ENCODE peak calls at places on chromosomes 16 and 17, in four cellular contexts. W is AG09309, K is astrocyte of the cerebellum, R is neural crest cell. D is an unnamed sample.

GRCh38 chr17:36979585-36979941 is 30.8 kb downstream of the AATF start:
- DNase-seq in W (no peak), K (no peak), R (no peak), D (no peak)

GRCh38 chr17:1532836-1533602 is 16.6 kb upstream of the INPP5K start:
- DNase-seq in W (no peak), K (no peak), R (peak), D (no peak)

GRCh38 chr16:3861808-3862451 is 18.6 kb downstream of the CREBBP start:
- DNase-seq in W (no peak), K (no peak), R (no peak), D (no peak)

GRCh38 chr17:34579017-34579946 is at the start of gene TMEM132E:
- DNase-seq in W (no peak), K (no peak), R (no peak), D (no peak)

GRCh38 chr16:47475786-47476185 is 14.7 kb downstream of the PHKB start:
- DNase-seq in W (no peak), K (no peak), R (no peak), D (no peak)

GRCh38 chr16:23607740-23608139 is 11.6 kb upstream of the NDUFAB1 start:
- DNase-seq in W (no peak), K (no peak), R (no peak), D (no peak)

GRCh38 chr17:8946476-8946875 is 19.0 kb downstream of the PIK3R5 start:
- DNase-seq in W (peak), K (no peak), R (no peak), D (no peak)

GRCh38 chr16:2487903-2488531 is 13.1 kb downstream of the TBC1D24 start:
- DNase-seq in W (no peak), K (no peak), R (no peak), D (no peak)

GRCh38 chr17:49646391-49647255 is 31.3 kb downstream of the SPOP start:
- DNase-seq in W (no peak), K (peak), R (no peak), D (no peak)

GRCh38 chr17:3025421-3026124 is 37.8 kb downstream of the OR1D5 start:
- DNase-seq in W (no peak), K (no peak), R (no peak), D (no peak)

GRCh38 chr17:8832711-8833352 is 33.7 kb upstream of the MFSD6L start:
- DNase-seq in W (no peak), K (no peak), R (peak), D (no peak)

GRCh38 chr17:39196820-39197331 is 593 bp downstream of the CACNB1 start:
- DNase-seq in W (no peak), K (no peak), R (no peak), D (no peak)

GRCh38 chr16:13936596-13937081 is 16.7 kb downstream of the ERCC4 start:
- DNase-seq in W (no peak), K (no peak), R (no peak), D (no peak)

GRCh38 chr16:22055881-22056280 is 36.5 kb upstream of the VWA3A start:
- DNase-seq in W (no peak), K (no peak), R (no peak), D (no peak)

GRCh38 chr16:22050963-22051362 is 41.4 kb upstream of the VWA3A start:
- DNase-seq in W (no peak), K (no peak), R (no peak), D (no peak)

GRCh38 chr16:22053921-22054341 is 38.4 kb upstream of the VWA3A start:
- DNase-seq in W (no peak), K (no peak), R (no peak), D (no peak)

GRCh38 chr16:22052985-22053384 is 39.4 kb upstream of the VWA3A start:
- DNase-seq in W (no peak), K (no peak), R (no peak), D (no peak)

DNA sequence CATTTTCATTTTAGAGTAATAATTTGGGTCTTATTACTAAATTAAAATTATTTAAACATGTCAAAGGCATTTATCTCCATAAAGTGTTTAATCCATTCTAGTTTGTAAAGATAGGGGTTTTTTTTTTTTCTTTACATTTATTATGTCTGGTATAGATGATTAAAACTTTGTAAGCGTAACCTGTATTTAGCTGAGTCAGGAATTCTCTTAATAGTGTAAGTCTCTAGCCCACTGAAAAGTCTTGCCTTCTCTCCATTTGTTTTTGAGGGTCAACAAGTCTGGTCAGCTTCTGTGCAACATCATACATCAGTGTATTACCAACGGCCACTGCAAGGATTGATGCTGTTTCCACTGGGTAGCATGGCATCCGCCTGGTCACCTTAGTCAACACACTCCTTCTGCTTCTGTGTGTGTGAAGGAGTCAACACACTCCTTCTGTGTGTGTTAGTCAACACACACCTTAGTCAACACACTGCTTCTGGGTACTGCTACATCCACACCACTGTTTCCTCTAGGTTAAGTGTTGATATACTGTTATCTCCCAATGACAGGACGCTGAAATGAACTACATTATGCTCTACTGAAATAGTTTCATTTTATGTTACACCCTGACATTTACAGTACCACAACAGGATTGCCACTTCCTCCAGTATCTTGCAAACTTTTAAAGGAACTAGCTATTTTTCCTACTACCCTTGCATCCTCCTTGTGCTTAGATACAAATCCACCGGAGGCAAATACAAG is 37.3 kb upstream of the VWA3A start:
- DNase-seq in W (no peak), K (no peak), R (no peak), D (no peak)
- TF ChIP-seq CTCF in W (no peak), K (no peak), R (no peak), D (no peak)

GRCh38 chr17:15261063-15261817 is 3.9 kb downstream of the PMP22 start:
- DNase-seq in W (no peak), K (no peak), R (peak), D (no peak)
- TF ChIP-seq CTCF in W (peak), K (peak), R (peak), D (no peak)

GRCh38 chr16:73054131-73054496 is 6.2 kb upstream of the ZFHX3 start:
- DNase-seq in W (no peak), K (no peak), R (no peak), D (no peak)
- TF ChIP-seq CTCF in W (no peak), K (no peak), R (no peak), D (no peak)

DNA sequence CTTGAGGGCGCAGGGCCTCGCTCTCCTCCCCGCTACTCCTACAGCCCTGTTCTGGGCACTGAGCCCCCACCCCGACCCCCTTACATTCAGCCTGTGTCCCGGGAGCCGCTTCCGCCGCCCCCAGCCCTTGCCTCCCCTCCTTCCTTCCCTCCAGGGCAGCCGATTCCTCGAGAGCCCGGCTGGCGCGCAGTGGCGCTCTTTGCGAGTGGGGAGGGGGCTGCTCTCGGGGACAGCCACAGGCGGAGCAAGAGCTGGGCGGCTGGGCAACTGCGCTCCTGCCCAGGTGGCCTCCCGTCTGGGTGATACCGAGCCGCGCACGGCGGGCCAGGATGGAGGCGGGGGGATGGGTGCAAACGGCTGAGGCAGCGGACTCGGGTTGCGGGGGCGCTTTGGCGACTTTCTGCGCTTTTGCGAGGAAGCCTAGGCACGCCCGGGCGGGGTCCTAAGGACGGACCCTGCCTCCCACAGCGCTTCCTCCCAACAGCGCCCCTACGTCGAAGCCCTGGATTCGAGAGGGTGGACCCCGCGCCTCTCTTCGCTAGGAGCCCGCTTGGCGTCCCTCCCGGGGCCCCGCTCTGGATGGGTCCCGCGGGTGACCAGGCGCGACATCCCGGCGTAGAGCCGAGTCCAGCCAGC is 1.3 kb downstream of the MMP15 start:
- DNase-seq in W (no peak), K (no peak), R (peak), D (no peak)
- TF ChIP-seq CTCF in W (no peak), K (no peak), R (no peak), D (no peak)

DNA sequence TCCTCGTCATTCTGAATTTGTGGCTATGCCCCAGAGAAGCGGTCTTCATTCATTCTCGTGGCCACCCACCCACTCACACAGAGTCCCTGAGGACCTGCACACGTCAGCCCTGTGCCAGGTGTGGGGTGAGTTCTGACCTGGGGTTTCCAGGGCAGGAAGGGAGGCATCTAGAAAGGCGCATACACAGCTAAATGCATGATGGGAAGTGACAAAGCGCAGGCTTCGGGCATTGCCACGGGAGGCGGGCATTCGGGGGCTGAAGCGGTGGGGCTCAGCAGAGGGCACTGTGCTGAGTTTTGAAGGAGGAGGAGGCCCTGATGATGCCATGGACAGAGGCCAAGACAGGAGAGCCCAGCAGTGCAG is 10.9 kb downstream of the UBALD2 start:
- DNase-seq in W (no peak), K (no peak), R (no peak), D (no peak)
- TF ChIP-seq CTCF in W (no peak), K (no peak), R (no peak), D (no peak)

GRCh38 chr16:67930678-67931211 is 917 bp downstream of the CTRL start:
- DNase-seq in W (no peak), K (no peak), R (no peak), D (no peak)

GRCh38 chr16:67933805-67934204 is 2.1 kb upstream of the CTRL start:
- DNase-seq in W (no peak), K (no peak), R (no peak), D (no peak)

GRCh38 chr16:67931712-67932461 is at the start of gene CTRL:
- DNase-seq in W (no peak), K (no peak), R (no peak), D (no peak)

GRCh38 chr16:67934306-67935095 is 2.1 kb downstream of the PSMB10 start:
- DNase-seq in W (no peak), K (no peak), R (no peak), D (no peak)

GRCh38 chr16:67932462-67932840 is 789 bp upstream of the CTRL start:
- DNase-seq in W (no peak), K (no peak), R (no peak), D (no peak)
- TF ChIP-seq CTCF in W (no peak), K (no peak), R (no peak), D (no peak)

GRCh38 chr16:67917852-67918236 is 13.8 kb downstream of the CTRL start:
- DNase-seq in W (no peak), K (no peak), R (no peak), D (no peak)

GRCh38 chr16:67922221-67922620 is 9.4 kb downstream of the CTRL start:
- DNase-seq in W (no peak), K (no peak), R (no peak), D (no peak)

GRCh38 chr16:67917140-67917851 is 14.4 kb downstream of the CTRL start:
- DNase-seq in W (no peak), K (no peak), R (no peak), D (no peak)

GRCh38 chr16:67922740-67923139 is 8.9 kb downstream of the CTRL start:
- DNase-seq in W (no peak), K (no peak), R (no peak), D (no peak)

GRCh38 chr16:67919618-67920210 is 11.9 kb downstream of the CTRL start:
- DNase-seq in W (no peak), K (no peak), R (no peak), D (no peak)
- TF ChIP-seq CTCF in W (no peak), K (no peak), R (no peak), D (no peak)

GRCh38 chr17:27770877-27771276 is 29.5 kb downstream of the NOS2 start:
- DNase-seq in W (no peak), K (no peak), R (no peak), D (no peak)

GRCh38 chr17:27766438-27766837 is 33.9 kb downstream of the NOS2 start:
- DNase-seq in W (no peak), K (no peak), R (no peak), D (no peak)

GRCh38 chr17:27776882-27777624 is 23.3 kb downstream of the NOS2 start:
- DNase-seq in W (no peak), K (no peak), R (no peak), D (no peak)

GRCh38 chr17:27768858-27769410 is 31.4 kb downstream of the NOS2 start:
- DNase-seq in W (no peak), K (no peak), R (no peak), D (no peak)

DNA sequence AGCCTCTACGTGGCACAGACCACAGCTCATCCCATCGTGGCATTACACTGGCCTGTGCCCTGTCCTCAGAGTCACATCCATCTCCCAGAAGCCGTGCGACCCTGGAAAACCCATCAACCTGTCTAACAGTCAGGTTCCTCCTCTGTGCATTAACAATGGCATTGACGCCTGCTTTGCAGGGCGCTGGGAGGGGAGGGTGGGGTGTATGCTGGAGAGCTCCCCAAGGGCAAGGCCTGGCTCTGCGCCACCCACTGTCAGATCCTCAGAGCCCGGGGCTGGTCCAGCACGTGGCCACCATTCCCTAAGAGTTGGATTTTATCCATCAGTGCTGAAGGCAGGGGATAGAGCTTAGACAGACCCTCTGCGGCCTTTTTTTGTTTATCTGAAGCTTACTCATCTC is 28.8 kb downstream of the NOS2 start:
- DNase-seq in W (no peak), K (no peak), R (no peak), D (no peak)
- TF ChIP-seq CTCF in W (no peak), K (no peak), R (no peak), D (no peak)